ENCODE peak calls at places on chromosome 1, in eight cellular contexts. One of them, this sample, is unnamed.

GRCh38 chr1:41315482-41315823 is 45.8 kb upstream of the FOXO6 start:
- DNase-seq in stimulated activated effector memory CD8-positive, alpha-beta T cell treated with anti-CD3 and anti-CD28 coated beads, Interleukin-12 subunit alpha, Interleukin-12 subunit beta, amount 100 ng/mL, for 72 hours: peak; percentile 30
- DNase-seq in left ventricle myocardium superior: no peak
- DNase-seq in progenitor cell of endocrine pancreas: no peak
- DNase-seq in GM03348: no peak
- DNase-seq in NCI-H1105: no peak
- DNase-seq in astrocyte: no peak
- DNase-seq in heart right ventricle: no peak
- DNase-seq in this sample: no peak

GRCh38 chr1:28860332-28861073 is 48.5 kb downstream of the OPRD1 start:
- DNase-seq in GM03348: no peak
- DNase-seq in progenitor cell of endocrine pancreas: no peak
- DNase-seq in heart right ventricle: no peak
- DNase-seq in stimulated activated effector memory CD8-positive, alpha-beta T cell treated with anti-CD3 and anti-CD28 coated beads, Interleukin-12 subunit alpha, Interleukin-12 subunit beta, amount 100 ng/mL, for 72 hours: no peak
- DNase-seq in astrocyte: peak; percentile 56
- DNase-seq in left ventricle myocardium superior: no peak
- DNase-seq in NCI-H1105: peak; percentile 50
- DNase-seq in this sample: no peak

GRCh38 chr1:54651608-54652007 is 10.0 kb downstream of the MROH7 start:
- DNase-seq in progenitor cell of endocrine pancreas: no peak
- DNase-seq in stimulated activated effector memory CD8-positive, alpha-beta T cell treated with anti-CD3 and anti-CD28 coated beads, Interleukin-12 subunit alpha, Interleukin-12 subunit beta, amount 100 ng/mL, for 72 hours: no peak
- DNase-seq in NCI-H1105: no peak
- DNase-seq in astrocyte: no peak
- DNase-seq in heart right ventricle: no peak
- DNase-seq in GM03348: no peak
- DNase-seq in left ventricle myocardium superior: no peak
- DNase-seq in this sample: no peak

GRCh38 chr1:230651235-230651634 is 9.0 kb downstream of the COG2 start:
- DNase-seq in astrocyte: no peak
- DNase-seq in progenitor cell of endocrine pancreas: no peak
- DNase-seq in stimulated activated effector memory CD8-positive, alpha-beta T cell treated with anti-CD3 and anti-CD28 coated beads, Interleukin-12 subunit alpha, Interleukin-12 subunit beta, amount 100 ng/mL, for 72 hours: no peak
- DNase-seq in NCI-H1105: no peak
- DNase-seq in heart right ventricle: no peak
- DNase-seq in left ventricle myocardium superior: no peak
- DNase-seq in GM03348: no peak
- DNase-seq in this sample: no peak

GRCh38 chr1:3367376-3367775 is 87.1 kb upstream of the ARHGEF16 start:
- DNase-seq in NCI-H1105: no peak
- DNase-seq in left ventricle myocardium superior: no peak
- DNase-seq in astrocyte: no peak
- DNase-seq in GM03348: no peak
- DNase-seq in progenitor cell of endocrine pancreas: no peak
- DNase-seq in heart right ventricle: no peak
- DNase-seq in stimulated activated effector memory CD8-positive, alpha-beta T cell treated with anti-CD3 and anti-CD28 coated beads, Interleukin-12 subunit alpha, Interleukin-12 subunit beta, amount 100 ng/mL, for 72 hours: no peak
- DNase-seq in this sample: no peak

GRCh38 chr1:55418625-55419024 is 203.5 kb upstream of the USP24 start:
- DNase-seq in NCI-H1105: no peak
- DNase-seq in GM03348: no peak
- DNase-seq in heart right ventricle: no peak
- DNase-seq in progenitor cell of endocrine pancreas: no peak
- DNase-seq in stimulated activated effector memory CD8-positive, alpha-beta T cell treated with anti-CD3 and anti-CD28 coated beads, Interleukin-12 subunit alpha, Interleukin-12 subunit beta, amount 100 ng/mL, for 72 hours: no peak
- DNase-seq in astrocyte: no peak
- DNase-seq in left ventricle myocardium superior: no peak
- DNase-seq in this sample: no peak

GRCh38 chr1:150420560-150421265 is 56.8 kb downstream of the RPRD2 start:
- DNase-seq in GM03348: peak; percentile 11
- DNase-seq in left ventricle myocardium superior: no peak
- DNase-seq in astrocyte: peak; percentile 40
- DNase-seq in stimulated activated effector memory CD8-positive, alpha-beta T cell treated with anti-CD3 and anti-CD28 coated beads, Interleukin-12 subunit alpha, Interleukin-12 subunit beta, amount 100 ng/mL, for 72 hours: no peak
- DNase-seq in progenitor cell of endocrine pancreas: no peak
- DNase-seq in heart right ventricle: no peak
- DNase-seq in NCI-H1105: peak; percentile 8
- DNase-seq in this sample: no peak

GRCh38 chr1:243407284-243408018 is 151.6 kb downstream of the SDCCAG8 start:
- DNase-seq in NCI-H1105: no peak
- DNase-seq in GM03348: peak; percentile 29
- DNase-seq in progenitor cell of endocrine pancreas: no peak
- DNase-seq in astrocyte: peak; percentile 65
- DNase-seq in left ventricle myocardium superior: no peak
- DNase-seq in heart right ventricle: no peak
- DNase-seq in stimulated activated effector memory CD8-positive, alpha-beta T cell treated with anti-CD3 and anti-CD28 coated beads, Interleukin-12 subunit alpha, Interleukin-12 subunit beta, amount 100 ng/mL, for 72 hours: no peak
- DNase-seq in this sample: no peak

GRCh38 chr1:244066954-244067716 is 16.1 kb downstream of the ZBTB18 start:
- DNase-seq in left ventricle myocardium superior: no peak
- DNase-seq in NCI-H1105: no peak
- DNase-seq in astrocyte: no peak
- DNase-seq in heart right ventricle: no peak
- DNase-seq in GM03348: no peak
- DNase-seq in progenitor cell of endocrine pancreas: no peak
- DNase-seq in stimulated activated effector memory CD8-positive, alpha-beta T cell treated with anti-CD3 and anti-CD28 coated beads, Interleukin-12 subunit alpha, Interleukin-12 subunit beta, amount 100 ng/mL, for 72 hours: no peak
- DNase-seq in this sample: no peak

GRCh38 chr1:236158719-236159118 is 16.4 kb downstream of the GPR137B start:
- DNase-seq in left ventricle myocardium superior: no peak
- DNase-seq in GM03348: no peak
- DNase-seq in progenitor cell of endocrine pancreas: no peak
- DNase-seq in NCI-H1105: no peak
- DNase-seq in astrocyte: no peak
- DNase-seq in heart right ventricle: no peak
- DNase-seq in stimulated activated effector memory CD8-positive, alpha-beta T cell treated with anti-CD3 and anti-CD28 coated beads, Interleukin-12 subunit alpha, Interleukin-12 subunit beta, amount 100 ng/mL, for 72 hours: no peak
- DNase-seq in this sample: no peak

GRCh38 chr1:90143522-90144050 is 148.7 kb downstream of the ZNF326 start:
- DNase-seq in heart right ventricle: no peak
- DNase-seq in left ventricle myocardium superior: no peak
- DNase-seq in NCI-H1105: no peak
- DNase-seq in GM03348: no peak
- DNase-seq in stimulated activated effector memory CD8-positive, alpha-beta T cell treated with anti-CD3 and anti-CD28 coated beads, Interleukin-12 subunit alpha, Interleukin-12 subunit beta, amount 100 ng/mL, for 72 hours: no peak
- DNase-seq in astrocyte: no peak
- DNase-seq in progenitor cell of endocrine pancreas: no peak
- DNase-seq in this sample: no peak

GRCh38 chr1:203650012-203650836 is 23.6 kb downstream of the ATP2B4 start:
- DNase-seq in NCI-H1105: no peak
- DNase-seq in astrocyte: peak; percentile 68
- DNase-seq in heart right ventricle: no peak
- DNase-seq in progenitor cell of endocrine pancreas: peak; percentile 68
- DNase-seq in stimulated activated effector memory CD8-positive, alpha-beta T cell treated with anti-CD3 and anti-CD28 coated beads, Interleukin-12 subunit alpha, Interleukin-12 subunit beta, amount 100 ng/mL, for 72 hours: peak; percentile 82
- DNase-seq in GM03348: peak; percentile 80
- DNase-seq in left ventricle myocardium superior: peak; percentile 79
- DNase-seq in this sample: peak; percentile 65

GRCh38 chr1:68188060-68188538 is 44.2 kb downstream of the WLS start:
- DNase-seq in heart right ventricle: no peak
- DNase-seq in stimulated activated effector memory CD8-positive, alpha-beta T cell treated with anti-CD3 and anti-CD28 coated beads, Interleukin-12 subunit alpha, Interleukin-12 subunit beta, amount 100 ng/mL, for 72 hours: no peak
- DNase-seq in GM03348: no peak
- DNase-seq in astrocyte: no peak
- DNase-seq in left ventricle myocardium superior: no peak
- DNase-seq in NCI-H1105: no peak
- DNase-seq in progenitor cell of endocrine pancreas: no peak
- DNase-seq in this sample: no peak

GRCh38 chr1:30160999-30161689 is 562.2 kb downstream of the MATN1 start:
- DNase-seq in NCI-H1105: no peak
- DNase-seq in progenitor cell of endocrine pancreas: no peak
- DNase-seq in heart right ventricle: no peak
- DNase-seq in astrocyte: no peak
- DNase-seq in stimulated activated effector memory CD8-positive, alpha-beta T cell treated with anti-CD3 and anti-CD28 coated beads, Interleukin-12 subunit alpha, Interleukin-12 subunit beta, amount 100 ng/mL, for 72 hours: no peak
- DNase-seq in left ventricle myocardium superior: no peak
- DNase-seq in GM03348: no peak
- DNase-seq in this sample: no peak

GRCh38 chr1:213984387-213985180 is 3.2 kb upstream of the PROX1 start:
- DNase-seq in GM03348: no peak
- DNase-seq in stimulated activated effector memory CD8-positive, alpha-beta T cell treated with anti-CD3 and anti-CD28 coated beads, Interleukin-12 subunit alpha, Interleukin-12 subunit beta, amount 100 ng/mL, for 72 hours: no peak
- DNase-seq in heart right ventricle: no peak
- DNase-seq in left ventricle myocardium superior: no peak
- DNase-seq in progenitor cell of endocrine pancreas: no peak
- DNase-seq in NCI-H1105: peak; percentile 37
- DNase-seq in astrocyte: no peak
- DNase-seq in this sample: no peak

GRCh38 chr1:184222561-184223157 is 164.2 kb upstream of the C1orf21 start:
- DNase-seq in heart right ventricle: peak; percentile 56
- DNase-seq in progenitor cell of endocrine pancreas: peak; percentile 23
- DNase-seq in left ventricle myocardium superior: peak; percentile 56
- DNase-seq in GM03348: peak; percentile 83
- DNase-seq in stimulated activated effector memory CD8-positive, alpha-beta T cell treated with anti-CD3 and anti-CD28 coated beads, Interleukin-12 subunit alpha, Interleukin-12 subunit beta, amount 100 ng/mL, for 72 hours: peak; percentile 69
- DNase-seq in NCI-H1105: peak; percentile 23
- DNase-seq in astrocyte: no peak
- DNase-seq in this sample: peak; percentile 67

GRCh38 chr1:31614538-31615005 is 2.9 kb upstream of the HCRTR1 start:
- DNase-seq in progenitor cell of endocrine pancreas: no peak
- DNase-seq in left ventricle myocardium superior: no peak
- DNase-seq in NCI-H1105: no peak
- DNase-seq in heart right ventricle: no peak
- DNase-seq in astrocyte: no peak
- DNase-seq in stimulated activated effector memory CD8-positive, alpha-beta T cell treated with anti-CD3 and anti-CD28 coated beads, Interleukin-12 subunit alpha, Interleukin-12 subunit beta, amount 100 ng/mL, for 72 hours: no peak
- DNase-seq in GM03348: no peak
- DNase-seq in this sample: no peak

GRCh38 chr1:211925016-211925415 is 94.5 kb upstream of the LPGAT1 start:
- DNase-seq in GM03348: no peak
- DNase-seq in stimulated activated effector memory CD8-positive, alpha-beta T cell treated with anti-CD3 and anti-CD28 coated beads, Interleukin-12 subunit alpha, Interleukin-12 subunit beta, amount 100 ng/mL, for 72 hours: no peak
- DNase-seq in left ventricle myocardium superior: no peak
- DNase-seq in astrocyte: no peak
- DNase-seq in progenitor cell of endocrine pancreas: no peak
- DNase-seq in heart right ventricle: no peak
- DNase-seq in NCI-H1105: peak; percentile 82
- DNase-seq in this sample: no peak

GRCh38 chr1:247118946-247119446 is 14.8 kb upstream of the ZNF669 start:
- DNase-seq in stimulated activated effector memory CD8-positive, alpha-beta T cell treated with anti-CD3 and anti-CD28 coated beads, Interleukin-12 subunit alpha, Interleukin-12 subunit beta, amount 100 ng/mL, for 72 hours: peak; percentile 54
- DNase-seq in heart right ventricle: no peak
- DNase-seq in NCI-H1105: no peak
- DNase-seq in astrocyte: no peak
- DNase-seq in progenitor cell of endocrine pancreas: no peak
- DNase-seq in GM03348: peak; percentile 32
- DNase-seq in left ventricle myocardium superior: no peak
- DNase-seq in this sample: no peak

GRCh38 chr1:31515061-31515775 is 61.1 kb upstream of the TINAGL1 start:
- DNase-seq in astrocyte: no peak
- DNase-seq in heart right ventricle: no peak
- DNase-seq in stimulated activated effector memory CD8-positive, alpha-beta T cell treated with anti-CD3 and anti-CD28 coated beads, Interleukin-12 subunit alpha, Interleukin-12 subunit beta, amount 100 ng/mL, for 72 hours: no peak
- DNase-seq in NCI-H1105: no peak
- DNase-seq in progenitor cell of endocrine pancreas: no peak
- DNase-seq in GM03348: no peak
- DNase-seq in left ventricle myocardium superior: no peak
- DNase-seq in this sample: no peak

GRCh38 chr1:225914391-225914790 is 9.7 kb downstream of the PYCR2 start:
- DNase-seq in GM03348: no peak
- DNase-seq in progenitor cell of endocrine pancreas: no peak
- DNase-seq in left ventricle myocardium superior: no peak
- DNase-seq in NCI-H1105: no peak
- DNase-seq in astrocyte: no peak
- DNase-seq in stimulated activated effector memory CD8-positive, alpha-beta T cell treated with anti-CD3 and anti-CD28 coated beads, Interleukin-12 subunit alpha, Interleukin-12 subunit beta, amount 100 ng/mL, for 72 hours: no peak
- DNase-seq in heart right ventricle: no peak
- DNase-seq in this sample: no peak

GRCh38 chr1:43875327-43875726 is 58.3 kb upstream of the ARTN start:
- DNase-seq in astrocyte: no peak
- DNase-seq in NCI-H1105: no peak
- DNase-seq in GM03348: no peak
- DNase-seq in stimulated activated effector memory CD8-positive, alpha-beta T cell treated with anti-CD3 and anti-CD28 coated beads, Interleukin-12 subunit alpha, Interleukin-12 subunit beta, amount 100 ng/mL, for 72 hours: no peak
- DNase-seq in left ventricle myocardium superior: no peak
- DNase-seq in progenitor cell of endocrine pancreas: no peak
- DNase-seq in heart right ventricle: no peak
- DNase-seq in this sample: no peak

GRCh38 chr1:54012862-54013261 is 5.1 kb downstream of the LDLRAD1 start:
- DNase-seq in astrocyte: no peak
- DNase-seq in NCI-H1105: no peak
- DNase-seq in heart right ventricle: no peak
- DNase-seq in progenitor cell of endocrine pancreas: no peak
- DNase-seq in stimulated activated effector memory CD8-positive, alpha-beta T cell treated with anti-CD3 and anti-CD28 coated beads, Interleukin-12 subunit alpha, Interleukin-12 subunit beta, amount 100 ng/mL, for 72 hours: no peak
- DNase-seq in left ventricle myocardium superior: no peak
- DNase-seq in GM03348: no peak
- DNase-seq in this sample: no peak

GRCh38 chr1:160115545-160116276 is at the start of gene ATP1A2:
- DNase-seq in progenitor cell of endocrine pancreas: no peak
- DNase-seq in GM03348: no peak
- DNase-seq in heart right ventricle: peak; percentile 84
- DNase-seq in stimulated activated effector memory CD8-positive, alpha-beta T cell treated with anti-CD3 and anti-CD28 coated beads, Interleukin-12 subunit alpha, Interleukin-12 subunit beta, amount 100 ng/mL, for 72 hours: no peak
- DNase-seq in NCI-H1105: no peak
- DNase-seq in left ventricle myocardium superior: peak; percentile 71
- DNase-seq in astrocyte: no peak
- DNase-seq in this sample: peak; percentile 86

GRCh38 chr1:186454996-186455395 is 5.9 kb downstream of the PDC start:
- DNase-seq in astrocyte: no peak
- DNase-seq in GM03348: no peak
- DNase-seq in left ventricle myocardium superior: no peak
- DNase-seq in stimulated activated effector memory CD8-positive, alpha-beta T cell treated with anti-CD3 and anti-CD28 coated beads, Interleukin-12 subunit alpha, Interleukin-12 subunit beta, amount 100 ng/mL, for 72 hours: no peak
- DNase-seq in heart right ventricle: no peak
- DNase-seq in NCI-H1105: no peak
- DNase-seq in progenitor cell of endocrine pancreas: no peak
- DNase-seq in this sample: no peak

GRCh38 chr1:110722835-110723234 is 48.1 kb upstream of the KCNA3 start:
- DNase-seq in NCI-H1105: no peak
- DNase-seq in progenitor cell of endocrine pancreas: no peak
- DNase-seq in GM03348: no peak
- DNase-seq in left ventricle myocardium superior: no peak
- DNase-seq in heart right ventricle: no peak
- DNase-seq in stimulated activated effector memory CD8-positive, alpha-beta T cell treated with anti-CD3 and anti-CD28 coated beads, Interleukin-12 subunit alpha, Interleukin-12 subunit beta, amount 100 ng/mL, for 72 hours: no peak
- DNase-seq in astrocyte: no peak
- DNase-seq in this sample: no peak

GRCh38 chr1:18918417-18918816 is 16.1 kb upstream of the ALDH4A1 start:
- DNase-seq in stimulated activated effector memory CD8-positive, alpha-beta T cell treated with anti-CD3 and anti-CD28 coated beads, Interleukin-12 subunit alpha, Interleukin-12 subunit beta, amount 100 ng/mL, for 72 hours: no peak
- DNase-seq in NCI-H1105: no peak
- DNase-seq in progenitor cell of endocrine pancreas: no peak
- DNase-seq in astrocyte: no peak
- DNase-seq in GM03348: no peak
- DNase-seq in left ventricle myocardium superior: no peak
- DNase-seq in heart right ventricle: no peak
- DNase-seq in this sample: no peak

GRCh38 chr1:209305221-209305954 is 278.1 kb upstream of the CAMK1G start:
- DNase-seq in NCI-H1105: no peak
- DNase-seq in stimulated activated effector memory CD8-positive, alpha-beta T cell treated with anti-CD3 and anti-CD28 coated beads, Interleukin-12 subunit alpha, Interleukin-12 subunit beta, amount 100 ng/mL, for 72 hours: no peak
- DNase-seq in GM03348: no peak
- DNase-seq in astrocyte: no peak
- DNase-seq in progenitor cell of endocrine pancreas: no peak
- DNase-seq in heart right ventricle: no peak
- DNase-seq in left ventricle myocardium superior: no peak
- DNase-seq in this sample: no peak

GRCh38 chr1:2932671-2933350 is 88.5 kb upstream of the ACTRT2 start:
- DNase-seq in progenitor cell of endocrine pancreas: no peak
- DNase-seq in astrocyte: no peak
- DNase-seq in GM03348: no peak
- DNase-seq in stimulated activated effector memory CD8-positive, alpha-beta T cell treated with anti-CD3 and anti-CD28 coated beads, Interleukin-12 subunit alpha, Interleukin-12 subunit beta, amount 100 ng/mL, for 72 hours: no peak
- DNase-seq in NCI-H1105: no peak
- DNase-seq in heart right ventricle: no peak
- DNase-seq in left ventricle myocardium superior: no peak
- DNase-seq in this sample: no peak

GRCh38 chr1:174769961-174770549 is 229.7 kb upstream of the CACYBP start:
- DNase-seq in progenitor cell of endocrine pancreas: no peak
- DNase-seq in heart right ventricle: no peak
- DNase-seq in astrocyte: peak; percentile 43
- DNase-seq in GM03348: peak; percentile 68
- DNase-seq in stimulated activated effector memory CD8-positive, alpha-beta T cell treated with anti-CD3 and anti-CD28 coated beads, Interleukin-12 subunit alpha, Interleukin-12 subunit beta, amount 100 ng/mL, for 72 hours: no peak
- DNase-seq in NCI-H1105: no peak
- DNase-seq in left ventricle myocardium superior: no peak
- DNase-seq in this sample: no peak

GRCh38 chr1:78722947-78723346 is 73.3 kb downstream of the IFI44 start:
- DNase-seq in astrocyte: peak; percentile 54
- DNase-seq in GM03348: peak; percentile 44
- DNase-seq in progenitor cell of endocrine pancreas: no peak
- DNase-seq in left ventricle myocardium superior: no peak
- DNase-seq in NCI-H1105: no peak
- DNase-seq in heart right ventricle: no peak
- DNase-seq in stimulated activated effector memory CD8-positive, alpha-beta T cell treated with anti-CD3 and anti-CD28 coated beads, Interleukin-12 subunit alpha, Interleukin-12 subunit beta, amount 100 ng/mL, for 72 hours: no peak
- DNase-seq in this sample: no peak

GRCh38 chr1:110872745-110873435 is at the start of gene CD53:
- DNase-seq in NCI-H1105: no peak
- DNase-seq in heart right ventricle: peak; percentile 27
- DNase-seq in stimulated activated effector memory CD8-positive, alpha-beta T cell treated with anti-CD3 and anti-CD28 coated beads, Interleukin-12 subunit alpha, Interleukin-12 subunit beta, amount 100 ng/mL, for 72 hours: peak; percentile 63
- DNase-seq in GM03348: no peak
- DNase-seq in left ventricle myocardium superior: no peak
- DNase-seq in progenitor cell of endocrine pancreas: no peak
- DNase-seq in astrocyte: no peak
- DNase-seq in this sample: no peak

GRCh38 chr1:42979037-42979432 is 20.4 kb upstream of the SLC2A1 start:
- DNase-seq in GM03348: no peak
- DNase-seq in heart right ventricle: no peak
- DNase-seq in progenitor cell of endocrine pancreas: no peak
- DNase-seq in stimulated activated effector memory CD8-positive, alpha-beta T cell treated with anti-CD3 and anti-CD28 coated beads, Interleukin-12 subunit alpha, Interleukin-12 subunit beta, amount 100 ng/mL, for 72 hours: no peak
- DNase-seq in left ventricle myocardium superior: no peak
- DNase-seq in astrocyte: no peak
- DNase-seq in NCI-H1105: no peak
- DNase-seq in this sample: no peak

GRCh38 chr1:87841332-87841731 is 512.7 kb downstream of the LMO4 start:
- DNase-seq in NCI-H1105: no peak
- DNase-seq in left ventricle myocardium superior: no peak
- DNase-seq in GM03348: no peak
- DNase-seq in progenitor cell of endocrine pancreas: no peak
- DNase-seq in heart right ventricle: no peak
- DNase-seq in stimulated activated effector memory CD8-positive, alpha-beta T cell treated with anti-CD3 and anti-CD28 coated beads, Interleukin-12 subunit alpha, Interleukin-12 subunit beta, amount 100 ng/mL, for 72 hours: no peak
- DNase-seq in astrocyte: no peak
- DNase-seq in this sample: no peak